ENCODE peak calls at places on chromosome 14, in eight cellular contexts. One of them, this sample, is unnamed.
A peak's percentile ranks its signal among the peaks of the same experiment; 100 is the strongest.

GRCh38 chr14:74954232-74954946 is 1.0 kb downstream of the PGF start:
- DNase-seq in COR-L47: peak; percentile 87
- DNase-seq in EL: no peak
- DNase-seq in ELR: peak; percentile 26
- DNase-seq in omental fat pad: no peak
- DNase-seq in fibroblast of mammary gland: no peak
- DNase-seq in naive B cell: no peak
- DNase-seq in islet precursor cell: peak; percentile 65
- DNase-seq in this sample: no peak

GRCh38 chr14:68715032-68715924 is 77.6 kb downstream of the ZFP36L1 start:
- DNase-seq in omental fat pad: no peak
- DNase-seq in COR-L47: no peak
- DNase-seq in islet precursor cell: no peak
- DNase-seq in EL: peak; percentile 58
- DNase-seq in ELR: peak; percentile 30
- DNase-seq in fibroblast of mammary gland: peak; percentile 83
- DNase-seq in naive B cell: no peak
- DNase-seq in this sample: no peak

GRCh38 chr14:69312608-69313007 is 52.6 kb downstream of the GALNT16 start:
- DNase-seq in omental fat pad: no peak
- DNase-seq in fibroblast of mammary gland: no peak
- DNase-seq in COR-L47: no peak
- DNase-seq in islet precursor cell: no peak
- DNase-seq in EL: no peak
- DNase-seq in naive B cell: no peak
- DNase-seq in ELR: no peak
- DNase-seq in this sample: no peak

GRCh38 chr14:103105580-103106168 is 11.1 kb downstream of the EXOC3L4 start:
- DNase-seq in islet precursor cell: no peak
- DNase-seq in naive B cell: peak; percentile 30
- DNase-seq in EL: no peak
- DNase-seq in ELR: no peak
- DNase-seq in COR-L47: no peak
- DNase-seq in omental fat pad: no peak
- DNase-seq in fibroblast of mammary gland: no peak
- DNase-seq in this sample: peak; percentile 88

GRCh38 chr14:100712490-100712889 is 14.2 kb upstream of the DLK1 start:
- DNase-seq in naive B cell: no peak
- DNase-seq in COR-L47: peak; percentile 50
- DNase-seq in omental fat pad: no peak
- DNase-seq in EL: no peak
- DNase-seq in fibroblast of mammary gland: no peak
- DNase-seq in islet precursor cell: no peak
- DNase-seq in ELR: no peak
- DNase-seq in this sample: no peak

GRCh38 chr14:66240112-66240511 is 246.1 kb upstream of the CCDC196 start:
- DNase-seq in omental fat pad: no peak
- DNase-seq in naive B cell: no peak
- DNase-seq in islet precursor cell: no peak
- DNase-seq in fibroblast of mammary gland: peak; percentile 28
- DNase-seq in COR-L47: no peak
- DNase-seq in ELR: peak; percentile 1
- DNase-seq in EL: no peak
- DNase-seq in this sample: no peak

GRCh38 chr14:61623927-61624326 is 71.4 kb upstream of the HIF1A start:
- DNase-seq in ELR: no peak
- DNase-seq in islet precursor cell: no peak
- DNase-seq in EL: no peak
- DNase-seq in omental fat pad: no peak
- DNase-seq in naive B cell: no peak
- DNase-seq in COR-L47: no peak
- DNase-seq in fibroblast of mammary gland: no peak
- DNase-seq in this sample: no peak

GRCh38 chr14:50040401-50040775 is 76.0 kb downstream of the VCPKMT start:
- DNase-seq in omental fat pad: no peak
- DNase-seq in ELR: peak; percentile 95
- DNase-seq in EL: peak; percentile 86
- DNase-seq in naive B cell: peak; percentile 31
- DNase-seq in islet precursor cell: peak; percentile 77
- DNase-seq in COR-L47: no peak
- DNase-seq in fibroblast of mammary gland: peak; percentile 85
- DNase-seq in this sample: peak; percentile 61

GRCh38 chr14:100866666-100867630 is 36.6 kb downstream of the RTL1 start:
- DNase-seq in islet precursor cell: no peak
- DNase-seq in EL: no peak
- DNase-seq in ELR: no peak
- DNase-seq in naive B cell: no peak
- DNase-seq in fibroblast of mammary gland: no peak
- DNase-seq in omental fat pad: no peak
- DNase-seq in COR-L47: no peak
- DNase-seq in this sample: no peak

GRCh38 chr14:86739761-86740160 is 1209.8 kb downstream of the FLRT2 start:
- DNase-seq in fibroblast of mammary gland: no peak
- DNase-seq in COR-L47: no peak
- DNase-seq in omental fat pad: no peak
- DNase-seq in EL: no peak
- DNase-seq in islet precursor cell: no peak
- DNase-seq in ELR: no peak
- DNase-seq in naive B cell: no peak
- DNase-seq in this sample: no peak

GRCh38 chr14:92582706-92583452 is 69.3 kb downstream of the RIN3 start:
- DNase-seq in islet precursor cell: no peak
- DNase-seq in fibroblast of mammary gland: no peak
- DNase-seq in naive B cell: no peak
- DNase-seq in EL: no peak
- DNase-seq in ELR: no peak
- DNase-seq in COR-L47: no peak
- DNase-seq in omental fat pad: no peak
- DNase-seq in this sample: no peak

GRCh38 chr14:34843011-34843554 is 32.1 kb downstream of the BAZ1A start:
- DNase-seq in naive B cell: no peak
- DNase-seq in ELR: peak; percentile 67
- DNase-seq in fibroblast of mammary gland: peak; percentile 89
- DNase-seq in COR-L47: no peak
- DNase-seq in EL: peak; percentile 67
- DNase-seq in omental fat pad: no peak
- DNase-seq in islet precursor cell: no peak
- DNase-seq in this sample: no peak

GRCh38 chr14:76351941-76352340 is 24.0 kb upstream of the ESRRB start:
- DNase-seq in COR-L47: no peak
- DNase-seq in naive B cell: no peak
- DNase-seq in islet precursor cell: no peak
- DNase-seq in EL: no peak
- DNase-seq in fibroblast of mammary gland: peak; percentile 6
- DNase-seq in omental fat pad: no peak
- DNase-seq in ELR: no peak
- DNase-seq in this sample: no peak

GRCh38 chr14:77139540-77140342 is 1.9 kb downstream of the ZDHHC22 start:
- DNase-seq in naive B cell: peak; percentile 48
- DNase-seq in fibroblast of mammary gland: peak; percentile 8
- DNase-seq in COR-L47: peak; percentile 30
- DNase-seq in omental fat pad: no peak
- DNase-seq in EL: peak; percentile 44
- DNase-seq in ELR: peak; percentile 60
- DNase-seq in islet precursor cell: peak; percentile 89
- DNase-seq in this sample: peak; percentile 43

GRCh38 chr14:57865450-57866198 is at the start of gene SLC35F4:
- DNase-seq in fibroblast of mammary gland: peak; percentile 26
- DNase-seq in EL: no peak
- DNase-seq in naive B cell: no peak
- DNase-seq in ELR: no peak
- DNase-seq in COR-L47: peak; percentile 45
- DNase-seq in omental fat pad: no peak
- DNase-seq in islet precursor cell: peak; percentile 86
- DNase-seq in this sample: no peak

GRCh38 chr14:24329736-24330135 is 5.1 kb downstream of the ADCY4 start:
- DNase-seq in fibroblast of mammary gland: no peak
- DNase-seq in naive B cell: no peak
- DNase-seq in ELR: no peak
- DNase-seq in COR-L47: no peak
- DNase-seq in omental fat pad: no peak
- DNase-seq in islet precursor cell: no peak
- DNase-seq in EL: no peak
- DNase-seq in this sample: no peak

GRCh38 chr14:56359245-56359644 is 220.4 kb upstream of the TMEM260 start:
- DNase-seq in COR-L47: no peak
- DNase-seq in ELR: no peak
- DNase-seq in islet precursor cell: no peak
- DNase-seq in EL: no peak
- DNase-seq in fibroblast of mammary gland: no peak
- DNase-seq in naive B cell: no peak
- DNase-seq in omental fat pad: no peak
- DNase-seq in this sample: no peak

GRCh38 chr14:36069535-36069900 is 107.0 kb downstream of the PTCSC3 start:
- DNase-seq in COR-L47: peak; percentile 51
- DNase-seq in omental fat pad: no peak
- DNase-seq in fibroblast of mammary gland: peak; percentile 47
- DNase-seq in islet precursor cell: peak; percentile 63
- DNase-seq in ELR: peak; percentile 37
- DNase-seq in EL: peak; percentile 26
- DNase-seq in naive B cell: no peak
- DNase-seq in this sample: peak; percentile 59

GRCh38 chr14:100882026-100882967 is 21.2 kb downstream of the RTL1 start:
- DNase-seq in COR-L47: no peak
- DNase-seq in naive B cell: no peak
- DNase-seq in omental fat pad: no peak
- DNase-seq in ELR: no peak
- DNase-seq in fibroblast of mammary gland: no peak
- DNase-seq in islet precursor cell: no peak
- DNase-seq in EL: no peak
- DNase-seq in this sample: no peak

GRCh38 chr14:55712505-55712904 is 132.5 kb downstream of the KTN1 start:
- DNase-seq in COR-L47: no peak
- DNase-seq in ELR: no peak
- DNase-seq in islet precursor cell: no peak
- DNase-seq in omental fat pad: no peak
- DNase-seq in fibroblast of mammary gland: no peak
- DNase-seq in EL: no peak
- DNase-seq in naive B cell: no peak
- DNase-seq in this sample: no peak

This sample was measured in OCI-LY7.